ENCODE peak calls at places on chromosomes 16 and 17, in five cellular contexts. G, U, W, Q and T are unnamed samples.

GRCh38 chr16:81710596-81710995 is 68.5 kb upstream of the PLCG2 start:
- DNase-seq in G (no peak), U (no peak), W (no peak), Q (no peak), T (no peak)

GRCh38 chr16:4309833-4310266 is 6.0 kb upstream of the GLIS2 start:
- DNase-seq in G (peak; percentile 49), U (peak; percentile 80), W (peak; percentile 85), Q (peak; percentile 64), T (peak; percentile 62)

GRCh38 chr16:89907055-89907814 is 11.4 kb upstream of the MC1R start:
- DNase-seq in G (no peak), U (no peak), W (no peak), Q (no peak), T (no peak)

GRCh38 chr16:81181013-81181720 is 57.3 kb upstream of the BCO1 start:
- DNase-seq in G (no peak), U (peak; percentile 83), W (peak; percentile 79), Q (peak; percentile 88), T (peak; percentile 66)

GRCh38 chr16:53598513-53599266 is 95.7 kb upstream of the AKTIP start:
- DNase-seq in G (no peak), U (no peak), W (no peak), Q (no peak), T (no peak)

GRCh38 chr16:14196539-14196938 is 125.4 kb downstream of the MRTFB start:
- DNase-seq in G (peak; percentile 60), U (no peak), W (no peak), Q (no peak), T (no peak)

GRCh38 chr17:77503916-77504651 is 363.3 kb downstream of the SEC14L1 start:
- DNase-seq in G (no peak), U (peak; percentile 8), W (peak; percentile 40), Q (no peak), T (no peak)

GRCh38 chr16:4306439-4307214 is 9.2 kb upstream of the GLIS2 start:
- DNase-seq in G (peak; percentile 45), U (no peak), W (peak; percentile 63), Q (no peak), T (peak; percentile 18)

GRCh38 chr17:10316986-10317834 is 55.6 kb downstream of the MYH13 start:
- DNase-seq in G (no peak), U (peak; percentile 84), W (peak; percentile 80), Q (peak; percentile 68), T (peak; percentile 71)

GRCh38 chr16:81291117-81291516 is 23.6 kb upstream of the GAN start:
- DNase-seq in G (no peak), U (no peak), W (no peak), Q (no peak), T (no peak)

GRCh38 chr17:57442401-57442823 is 186.1 kb downstream of the MSI2 start:
- DNase-seq in G (no peak), U (no peak), W (no peak), Q (no peak), T (no peak)

GRCh38 chr17:10243905-10244844 is 45.8 kb upstream of the GAS7 start:
- DNase-seq in G (no peak), U (no peak), W (no peak), Q (peak; percentile 33), T (no peak)

GRCh38 chr17:62707425-62707739 is 79.9 kb downstream of the MRC2 start:
- DNase-seq in G (no peak), U (no peak), W (peak; percentile 30), Q (no peak), T (no peak)